ENCODE peak calls at places on chromosome 10, in five cellular contexts. One of them, this sample, is unnamed.

GRCh38 chr10:22427890-22428571 is 82.7 kb downstream of the SPAG6 start:
- DNase-seq in fibroblast of villous mesenchyme: peak
- DNase-seq in stomach: no peak
- DNase-seq in esophagus muscularis mucosa: no peak
- DNase-seq in hepatocyte: peak
- DNase-seq in this sample: peak

GRCh38 chr10:35027567-35027966 is 62.6 kb downstream of the CUL2 start:
- DNase-seq in stomach: no peak
- DNase-seq in fibroblast of villous mesenchyme: peak
- DNase-seq in esophagus muscularis mucosa: no peak
- DNase-seq in hepatocyte: no peak
- DNase-seq in this sample: peak

GRCh38 chr10:49726593-49726992 is 35.5 kb downstream of the OGDHL start:
- DNase-seq in esophagus muscularis mucosa: no peak
- DNase-seq in fibroblast of villous mesenchyme: no peak
- DNase-seq in hepatocyte: no peak
- DNase-seq in stomach: no peak
- DNase-seq in this sample: no peak

GRCh38 chr10:48400850-48401220 is 94.4 kb downstream of the MAPK8 start:
- DNase-seq in fibroblast of villous mesenchyme: peak
- DNase-seq in stomach: no peak
- DNase-seq in esophagus muscularis mucosa: no peak
- DNase-seq in hepatocyte: no peak
- DNase-seq in this sample: no peak

GRCh38 chr10:69498711-69499471 is 47.6 kb downstream of the TSPAN15 start:
- DNase-seq in fibroblast of villous mesenchyme: no peak
- DNase-seq in esophagus muscularis mucosa: no peak
- DNase-seq in hepatocyte: no peak
- DNase-seq in stomach: peak
- DNase-seq in this sample: no peak

GRCh38 chr10:133388973-133389818 is 4.8 kb upstream of the MTG1 start:
- DNase-seq in esophagus muscularis mucosa: no peak
- DNase-seq in fibroblast of villous mesenchyme: no peak
- DNase-seq in hepatocyte: no peak
- DNase-seq in stomach: peak
- DNase-seq in this sample: no peak

GRCh38 chr10:105354010-105354409 is 712.9 kb downstream of the SORCS3 start:
- DNase-seq in stomach: no peak
- DNase-seq in fibroblast of villous mesenchyme: no peak
- DNase-seq in hepatocyte: no peak
- DNase-seq in esophagus muscularis mucosa: no peak
- DNase-seq in this sample: no peak

GRCh38 chr10:3886666-3887251 is 101.8 kb upstream of the KLF6 start:
- DNase-seq in hepatocyte: peak
- DNase-seq in esophagus muscularis mucosa: no peak
- DNase-seq in stomach: no peak
- DNase-seq in fibroblast of villous mesenchyme: peak
- DNase-seq in this sample: peak

GRCh38 chr10:77925410-77925794 is 1.2 kb downstream of the DLG5 start:
- DNase-seq in stomach: no peak
- DNase-seq in esophagus muscularis mucosa: no peak
- DNase-seq in fibroblast of villous mesenchyme: peak
- DNase-seq in hepatocyte: peak
- DNase-seq in this sample: peak

GRCh38 chr10:77926566-77927342 is at the start of gene DLG5:
- DNase-seq in esophagus muscularis mucosa: no peak
- DNase-seq in hepatocyte: peak
- DNase-seq in stomach: peak
- DNase-seq in fibroblast of villous mesenchyme: peak
- DNase-seq in this sample: peak

GRCh38 chr10:77922551-77923179 is 3.9 kb downstream of the DLG5 start:
- DNase-seq in esophagus muscularis mucosa: no peak
- DNase-seq in stomach: no peak
- DNase-seq in hepatocyte: no peak
- DNase-seq in fibroblast of villous mesenchyme: no peak
- DNase-seq in this sample: no peak

GRCh38 chr10:77927343-77928256 is 1.0 kb upstream of the DLG5 start:
- DNase-seq in esophagus muscularis mucosa: no peak
- DNase-seq in fibroblast of villous mesenchyme: no peak
- DNase-seq in stomach: no peak
- DNase-seq in hepatocyte: peak
- DNase-seq in this sample: no peak

DNA sequence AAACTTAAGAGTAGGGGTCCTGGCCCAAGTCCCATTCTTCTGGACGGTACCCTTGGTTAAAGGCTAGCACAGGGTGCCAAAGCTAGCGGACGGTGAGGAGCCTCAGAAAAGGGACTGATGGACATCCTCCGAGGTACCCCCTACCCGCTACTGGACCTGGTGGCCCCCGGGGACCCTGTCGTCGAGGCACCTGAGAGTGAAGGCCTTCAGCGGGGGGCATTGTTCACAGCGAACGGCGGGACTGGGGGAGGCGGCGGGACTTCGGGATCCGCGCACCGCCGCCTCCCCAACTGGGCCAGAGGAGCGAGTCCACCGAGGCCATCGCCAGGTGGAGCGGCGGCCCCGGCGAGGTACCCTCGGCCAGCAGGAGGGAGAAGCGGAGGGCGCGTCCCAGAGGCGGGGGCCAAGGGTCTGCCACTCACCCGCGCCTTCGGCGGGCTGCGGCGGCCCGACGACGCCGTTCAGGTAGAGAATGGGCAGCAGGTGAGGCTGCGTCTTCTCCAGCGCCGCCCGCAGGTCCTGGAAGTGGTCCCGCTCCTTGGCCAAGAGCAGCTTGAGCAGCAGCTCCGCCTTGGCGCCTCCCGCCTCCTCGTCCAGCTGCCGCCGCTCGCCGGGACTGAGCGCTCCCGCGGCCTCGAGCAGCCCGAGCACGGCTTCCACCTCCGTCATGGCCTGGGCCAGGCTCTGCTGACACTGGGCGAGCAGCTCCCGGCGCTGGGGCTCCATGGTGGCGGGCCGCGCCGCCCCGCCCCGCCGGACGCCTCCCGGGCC is 575 bp downstream of the DLG5 start:
- DNase-seq in stomach: peak
- DNase-seq in esophagus muscularis mucosa: no peak
- DNase-seq in fibroblast of villous mesenchyme: peak
- DNase-seq in hepatocyte: peak
- DNase-seq in this sample: no peak
- TF ChIP-seq CTCF in stomach: no peak
- TF ChIP-seq CTCF in esophagus muscularis mucosa: no peak
- TF ChIP-seq CTCF in fibroblast of villous mesenchyme: no peak
- TF ChIP-seq CTCF in hepatocyte: no peak
- TF ChIP-seq CTCF in this sample: no peak

GRCh38 chr10:77846718-77847311 is 79.7 kb downstream of the DLG5 start:
- DNase-seq in stomach: peak
- DNase-seq in esophagus muscularis mucosa: no peak
- DNase-seq in hepatocyte: peak
- DNase-seq in fibroblast of villous mesenchyme: peak
- DNase-seq in this sample: peak
- H3K4me3 ChIP-seq in stomach: no peak
- H3K4me3 ChIP-seq in esophagus muscularis mucosa: peak
- H3K4me3 ChIP-seq in hepatocyte: no peak
- H3K4me3 ChIP-seq in fibroblast of villous mesenchyme: no peak
- H3K4me3 ChIP-seq in this sample: no peak

GRCh38 chr10:93818086-93818485 is 60.4 kb downstream of the LGI1 start:
- DNase-seq in esophagus muscularis mucosa: no peak
- DNase-seq in fibroblast of villous mesenchyme: no peak
- DNase-seq in stomach: no peak
- DNase-seq in hepatocyte: no peak
- DNase-seq in this sample: no peak

GRCh38 chr10:93813507-93814465 is 56.0 kb downstream of the LGI1 start:
- DNase-seq in esophagus muscularis mucosa: no peak
- DNase-seq in hepatocyte: peak
- DNase-seq in fibroblast of villous mesenchyme: peak
- DNase-seq in stomach: peak
- DNase-seq in this sample: peak

GRCh38 chr10:93816123-93816747 is 58.5 kb downstream of the LGI1 start:
- DNase-seq in esophagus muscularis mucosa: no peak
- DNase-seq in hepatocyte: peak
- DNase-seq in stomach: peak
- DNase-seq in fibroblast of villous mesenchyme: peak
- DNase-seq in this sample: peak

GRCh38 chr10:93812664-93813338 is 55.1 kb downstream of the LGI1 start:
- DNase-seq in stomach: no peak
- DNase-seq in esophagus muscularis mucosa: no peak
- DNase-seq in fibroblast of villous mesenchyme: peak
- DNase-seq in hepatocyte: no peak
- DNase-seq in this sample: no peak

DNA sequence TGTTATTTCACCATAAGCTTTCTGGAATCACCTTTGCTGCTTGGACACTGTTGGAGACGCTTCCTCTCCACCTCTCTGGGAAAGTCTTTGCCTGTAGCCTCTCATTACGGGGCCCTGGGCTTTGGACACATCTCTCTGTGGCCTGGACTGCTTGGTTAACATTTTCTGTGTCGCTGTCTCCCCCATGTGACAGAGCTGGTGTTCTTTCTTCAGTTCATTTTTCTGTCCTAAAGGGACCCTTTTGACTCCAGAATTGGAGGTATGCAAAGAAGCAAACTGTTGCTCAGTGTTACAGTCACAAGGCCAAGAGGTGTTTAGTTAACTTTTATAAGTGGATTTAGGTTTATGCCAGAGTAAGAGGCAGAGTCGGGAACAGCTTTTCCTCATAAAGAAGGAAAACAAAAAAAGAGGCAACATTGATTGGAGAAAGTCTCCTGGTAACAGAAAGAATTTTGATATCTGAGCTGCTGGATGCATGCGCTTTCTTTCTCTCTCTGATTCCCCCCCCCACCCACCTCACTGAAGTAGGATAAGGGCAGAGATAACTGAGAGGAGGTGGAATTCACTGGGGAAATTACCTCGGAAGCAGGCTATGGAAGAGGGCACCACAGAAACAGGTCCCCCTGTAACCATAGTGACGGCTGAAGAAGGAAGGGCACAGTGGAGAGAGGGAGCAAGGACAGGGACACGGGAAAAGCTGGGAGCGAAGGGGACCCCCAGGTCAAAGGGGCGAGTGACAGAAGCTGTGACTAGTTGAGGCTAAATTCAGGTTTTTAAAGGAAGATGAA is 57.8 kb downstream of the LGI1 start:
- DNase-seq in stomach: no peak
- DNase-seq in hepatocyte: peak
- DNase-seq in esophagus muscularis mucosa: no peak
- DNase-seq in fibroblast of villous mesenchyme: peak
- DNase-seq in this sample: no peak
- TF ChIP-seq CTCF in stomach: no peak
- TF ChIP-seq CTCF in hepatocyte: peak
- TF ChIP-seq CTCF in esophagus muscularis mucosa: no peak
- TF ChIP-seq CTCF in fibroblast of villous mesenchyme: no peak
- TF ChIP-seq CTCF in this sample: peak

DNA sequence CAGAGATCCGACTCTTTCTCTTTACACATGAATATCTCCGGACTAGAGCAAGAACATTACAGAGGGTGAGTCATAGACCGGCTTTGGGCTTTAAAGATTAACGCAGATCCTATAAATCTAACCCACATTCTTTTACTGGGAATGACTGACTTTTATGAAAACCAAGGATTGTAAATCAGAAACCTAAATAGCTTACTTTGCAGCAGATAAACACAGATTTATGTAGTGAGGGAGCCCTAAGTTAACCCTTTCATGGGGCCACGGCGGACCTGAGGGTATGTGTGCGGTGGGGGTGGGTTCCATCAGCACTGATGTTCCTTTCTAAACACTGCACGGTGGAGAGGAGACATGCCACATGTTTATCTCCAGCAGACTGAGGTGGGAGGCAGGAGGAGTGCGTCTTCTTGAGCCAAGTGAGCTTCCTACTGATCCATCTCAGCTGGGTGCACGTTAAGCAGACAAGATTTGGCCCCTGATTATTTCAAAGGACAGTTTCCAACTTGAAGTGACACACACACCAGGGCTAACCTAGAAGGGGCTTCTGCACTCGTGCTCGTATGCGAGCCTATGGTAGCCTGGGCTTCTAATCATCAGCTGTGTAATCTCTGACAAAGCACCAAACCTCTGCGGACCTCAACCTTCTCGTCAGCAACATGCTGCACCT is 127.6 kb downstream of the WDR11 start:
- DNase-seq in stomach: no peak
- DNase-seq in hepatocyte: peak
- DNase-seq in esophagus muscularis mucosa: no peak
- DNase-seq in fibroblast of villous mesenchyme: peak
- DNase-seq in this sample: peak
- H3K4me3 ChIP-seq in stomach: peak
- H3K4me3 ChIP-seq in hepatocyte: peak
- H3K4me3 ChIP-seq in esophagus muscularis mucosa: peak
- H3K4me3 ChIP-seq in fibroblast of villous mesenchyme: peak
- H3K4me3 ChIP-seq in this sample: no peak

GRCh38 chr10:45675388-45675787 is 2.8 kb upstream of the ZFAND4 start:
- DNase-seq in esophagus muscularis mucosa: no peak
- DNase-seq in fibroblast of villous mesenchyme: no peak
- DNase-seq in stomach: no peak
- DNase-seq in hepatocyte: no peak
- DNase-seq in this sample: no peak

GRCh38 chr10:45673074-45673628 is 579 bp upstream of the ZFAND4 start:
- DNase-seq in esophagus muscularis mucosa: no peak
- DNase-seq in fibroblast of villous mesenchyme: no peak
- DNase-seq in stomach: no peak
- DNase-seq in hepatocyte: peak
- DNase-seq in this sample: no peak

GRCh38 chr10:45672201-45673073 is at the start of gene ZFAND4:
- DNase-seq in hepatocyte: peak
- DNase-seq in stomach: peak
- DNase-seq in fibroblast of villous mesenchyme: peak
- DNase-seq in esophagus muscularis mucosa: peak
- DNase-seq in this sample: peak
- TF ChIP-seq CTCF in hepatocyte: peak
- TF ChIP-seq CTCF in stomach: no peak
- TF ChIP-seq CTCF in fibroblast of villous mesenchyme: peak
- TF ChIP-seq CTCF in esophagus muscularis mucosa: peak
- TF ChIP-seq CTCF in this sample: peak

GRCh38 chr10:92594194-92594593 is 1.3 kb downstream of the KIF11 start:
- DNase-seq in fibroblast of villous mesenchyme: peak
- DNase-seq in stomach: no peak
- DNase-seq in hepatocyte: no peak
- DNase-seq in esophagus muscularis mucosa: no peak
- DNase-seq in this sample: no peak

GRCh38 chr10:92598321-92598720 is 5.4 kb downstream of the KIF11 start:
- DNase-seq in esophagus muscularis mucosa: no peak
- DNase-seq in hepatocyte: no peak
- DNase-seq in fibroblast of villous mesenchyme: peak
- DNase-seq in stomach: no peak
- DNase-seq in this sample: peak

GRCh38 chr10:92592761-92593552 is at the start of gene KIF11:
- DNase-seq in fibroblast of villous mesenchyme: peak
- DNase-seq in hepatocyte: peak
- DNase-seq in stomach: peak
- DNase-seq in esophagus muscularis mucosa: peak
- DNase-seq in this sample: peak

GRCh38 chr10:92593553-92594046 is 670 bp downstream of the KIF11 start:
- DNase-seq in hepatocyte: no peak
- DNase-seq in fibroblast of villous mesenchyme: peak
- DNase-seq in esophagus muscularis mucosa: no peak
- DNase-seq in stomach: no peak
- DNase-seq in this sample: no peak

DNA sequence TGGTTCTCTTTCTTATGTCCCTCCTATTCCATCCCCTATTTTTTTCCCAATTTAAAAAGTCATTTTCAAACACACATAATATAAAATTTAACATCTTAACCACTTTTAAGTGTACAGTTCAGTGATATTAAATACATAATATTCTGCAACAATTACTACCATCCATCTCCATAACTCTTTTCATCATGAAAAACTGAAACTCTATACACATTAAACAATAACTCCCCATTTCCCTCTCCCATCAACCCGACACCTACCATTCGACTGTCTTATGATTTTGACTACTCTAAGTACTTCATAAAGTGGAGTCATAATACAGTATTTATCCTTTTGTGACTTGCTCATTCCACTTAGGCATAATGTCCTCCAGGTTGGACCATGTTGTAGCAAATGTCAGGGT is 2.6 kb downstream of the KIF11 start:
- DNase-seq in stomach: no peak
- DNase-seq in esophagus muscularis mucosa: no peak
- DNase-seq in hepatocyte: no peak
- DNase-seq in fibroblast of villous mesenchyme: no peak
- DNase-seq in this sample: no peak
- H3K4me3 ChIP-seq in stomach: no peak
- H3K4me3 ChIP-seq in esophagus muscularis mucosa: no peak
- H3K4me3 ChIP-seq in hepatocyte: no peak
- H3K4me3 ChIP-seq in fibroblast of villous mesenchyme: no peak
- H3K4me3 ChIP-seq in this sample: no peak

This sample was measured in AG10803.